ENCODE peak calls at places on chromosome 1, in ten cellular contexts. E is WERI-Rb-1, W is lower lobe of right lung, S is A549, X is brain microvascular endothelial cell, G is astrocyte of the cerebellum, K is mesothelial cell of epicardium, F is HFF-Myc, N is foreskin fibroblast, A is MCF 10A. U is an unnamed sample.

GRCh38 chr1:206723500-206724472 is 39.1 kb downstream of the MAPKAPK2 start:
- DNase-seq in E (no peak), W (peak), S (peak), X (no peak), G (peak), K (no peak), F (no peak), N (peak), A (peak), U (no peak)

GRCh38 chr1:9607352-9607751 is 18.6 kb downstream of the TMEM201 start:
- DNase-seq in E (no peak), W (no peak), S (no peak), X (no peak), G (no peak), K (no peak), F (no peak), N (no peak), A (no peak), U (no peak)

GRCh38 chr1:69976896-69977295 is 228.5 kb downstream of the LRRC40 start:
- DNase-seq in E (no peak), W (no peak), S (no peak), X (peak), G (no peak), K (no peak), F (peak), N (peak), A (peak), U (no peak)

GRCh38 chr1:111856411-111857135 is 100.9 kb downstream of the DDX20 start:
- DNase-seq in E (no peak), W (no peak), S (no peak), X (no peak), G (no peak), K (no peak), F (no peak), N (no peak), A (no peak), U (no peak)

GRCh38 chr1:242425232-242425631 is 99.3 kb downstream of the PLD5 start:
- DNase-seq in E (no peak), W (no peak), S (peak), X (peak), G (no peak), K (no peak), F (no peak), N (no peak), A (peak), U (no peak)

GRCh38 chr1:24984800-24985552 is 54.9 kb upstream of the RUNX3 start:
- DNase-seq in E (no peak), W (no peak), S (no peak), X (no peak), G (no peak), K (no peak), F (no peak), N (no peak), A (no peak), U (no peak)

GRCh38 chr1:106960412-106960811 is 96.1 kb upstream of the PRMT6 start:
- DNase-seq in E (no peak), W (no peak), S (no peak), X (no peak), G (no peak), K (no peak), F (no peak), N (no peak), A (no peak), U (no peak)

GRCh38 chr1:81407463-81407862 is 393.3 kb upstream of the ADGRL2 start:
- DNase-seq in E (no peak), W (no peak), S (no peak), X (no peak), G (no peak), K (no peak), F (no peak), N (no peak), A (no peak), U (no peak)

GRCh38 chr1:119909890-119910596 is 13.7 kb upstream of the ADAM30 start:
- DNase-seq in E (peak), W (no peak), S (no peak), X (no peak), G (no peak), K (no peak), F (no peak), N (no peak), A (no peak), U (no peak)

GRCh38 chr1:1232224-1232800 is at the start of gene B3GALT6:
- DNase-seq in E (no peak), W (peak), S (no peak), X (no peak), G (no peak), K (no peak), F (no peak), N (no peak), A (no peak), U (no peak)

GRCh38 chr1:1231400-1232223 is at the start of gene SDF4:
- DNase-seq in E (peak), W (peak), S (peak), X (peak), G (peak), K (peak), F (peak), N (peak), A (peak), U (peak)

GRCh38 chr1:1228596-1229321 is 3.0 kb downstream of the SDF4 start:
- DNase-seq in E (no peak), W (no peak), S (no peak), X (no peak), G (no peak), K (no peak), F (no peak), N (no peak), A (no peak), U (no peak)

GRCh38 chr1:1229770-1230169 is 2.0 kb downstream of the SDF4 start:
- DNase-seq in E (no peak), W (no peak), S (no peak), X (no peak), G (no peak), K (no peak), F (no peak), N (no peak), A (no peak), U (no peak)

DNA sequence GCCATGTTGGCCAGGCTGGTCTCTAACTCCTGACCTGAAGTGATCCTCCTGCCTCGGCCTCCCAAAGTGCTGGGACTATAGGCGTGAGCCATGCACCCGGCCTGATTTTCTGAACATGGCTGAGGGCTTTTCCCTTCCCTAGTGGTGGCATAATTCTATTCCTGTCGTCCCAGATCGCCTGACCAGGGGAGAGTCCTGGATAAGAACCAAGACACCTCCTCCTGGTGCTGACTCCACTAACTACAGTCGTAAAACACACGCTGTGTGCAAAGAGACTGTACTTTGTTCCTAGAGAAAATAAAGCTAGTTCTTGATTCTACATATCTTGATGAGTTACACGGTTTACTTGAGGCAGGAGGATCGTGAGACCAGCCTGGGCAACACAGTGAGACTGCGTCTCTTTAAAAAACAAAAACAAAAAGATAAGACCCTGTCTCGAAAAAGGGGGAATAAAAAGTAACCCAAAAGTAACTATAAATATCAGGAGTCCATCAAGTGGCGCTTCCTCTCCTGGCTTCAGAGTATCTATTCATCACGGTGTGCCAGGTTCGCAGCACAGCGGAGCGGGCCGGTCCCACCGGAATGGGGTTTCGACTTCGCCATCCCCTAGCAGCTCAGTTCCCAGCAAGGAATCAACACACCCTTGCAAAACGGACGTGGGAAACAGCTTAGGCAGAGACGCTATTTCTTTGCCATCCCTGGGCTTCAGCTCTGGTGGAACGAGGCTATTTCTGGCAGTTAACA is 973 bp downstream of the SDF4 start:
- DNase-seq in E (no peak), W (no peak), S (peak), X (peak), G (peak), K (no peak), F (peak), N (peak), A (peak), U (no peak)
- TF ChIP-seq CTCF in E (no peak), W (no peak), S (no peak), X (peak), G (peak), K (no peak), F (peak), N (peak), A (peak), U (peak)

GRCh38 chr1:177812650-177813049 is 157.2 kb downstream of the SEC16B start:
- DNase-seq in E (no peak), W (no peak), S (no peak), X (no peak), G (no peak), K (no peak), F (no peak), N (no peak), A (no peak), U (no peak)

GRCh38 chr1:177820213-177820612 is 149.6 kb downstream of the SEC16B start:
- DNase-seq in E (peak), W (no peak), S (no peak), X (no peak), G (no peak), K (no peak), F (no peak), N (no peak), A (no peak), U (no peak)

GRCh38 chr1:177817969-177818872 is 151.6 kb downstream of the SEC16B start:
- DNase-seq in E (no peak), W (no peak), S (no peak), X (no peak), G (no peak), K (no peak), F (no peak), N (no peak), A (no peak), U (no peak)
- TF ChIP-seq CTCF in E (peak), W (no peak), S (no peak), X (no peak), G (no peak), K (no peak), F (no peak), N (no peak), A (no peak), U (peak)

GRCh38 chr1:84541679-84542078 is 32.6 kb downstream of the CTBS start:
- DNase-seq in E (no peak), W (no peak), S (peak), X (no peak), G (no peak), K (no peak), F (no peak), N (no peak), A (no peak), U (no peak)
- TF ChIP-seq CTCF in E (no peak), W (no peak), S (peak), X (no peak), G (no peak), K (no peak), F (peak), N (no peak), A (peak), U (peak)

GRCh38 chr1:11458811-11459275 is 20.1 kb upstream of the DISP3 start:
- DNase-seq in E (no peak), W (no peak), S (no peak), X (no peak), G (no peak), K (no peak), F (no peak), N (no peak), A (no peak), U (no peak)
- TF ChIP-seq CTCF in E (no peak), W (no peak), S (no peak), X (no peak), G (no peak), K (no peak), F (no peak), N (no peak), A (no peak), U (no peak)

DNA sequence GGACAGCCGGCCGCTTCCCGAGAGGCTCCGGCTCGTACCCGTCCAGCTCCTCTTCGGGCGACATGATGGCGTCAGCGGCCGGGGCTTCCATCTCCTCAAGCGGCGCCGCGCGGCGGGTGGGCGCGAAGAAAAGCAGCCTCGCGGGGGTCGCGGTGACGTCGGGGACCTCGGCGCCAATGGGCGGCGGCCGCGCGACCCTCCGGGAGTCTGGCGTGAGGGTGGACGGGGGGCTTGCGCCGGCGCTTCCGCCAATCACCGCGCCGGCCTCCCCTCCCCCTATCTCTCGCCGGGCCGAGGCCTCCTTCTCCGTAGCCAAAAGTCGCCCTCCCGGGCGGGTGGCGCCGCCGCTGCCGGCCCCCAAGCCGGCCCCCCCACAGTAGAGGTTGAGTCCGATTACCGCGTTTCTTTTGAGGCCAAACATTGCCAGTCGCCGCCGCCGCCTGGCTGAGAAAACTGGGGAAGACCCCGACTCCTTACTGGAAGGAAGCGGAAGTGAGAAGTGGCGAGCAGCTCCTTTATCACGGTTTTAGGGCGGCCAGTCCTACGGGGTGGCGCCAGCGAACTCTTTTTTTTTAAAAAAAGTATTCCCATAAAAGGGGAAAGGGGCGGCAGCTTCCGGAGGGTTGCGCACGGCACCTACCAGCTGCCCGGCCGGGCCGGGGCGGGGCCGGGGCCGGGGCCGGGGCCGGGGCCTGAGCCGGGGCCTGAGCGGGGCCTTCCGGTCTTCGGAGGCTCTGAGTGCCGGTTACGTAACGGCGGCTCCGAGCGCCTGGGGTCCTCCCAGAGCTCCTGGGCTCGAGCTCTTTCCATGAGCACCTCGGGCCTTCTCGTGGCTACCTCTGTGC is at the start of gene MCL1:
- DNase-seq in E (peak), W (peak), S (peak), X (peak), G (peak), K (peak), F (peak), N (peak), A (peak), U (peak)
- TF ChIP-seq CTCF in E (peak), W (peak), S (no peak), X (peak), G (no peak), K (no peak), F (no peak), N (no peak), A (no peak), U (no peak)

GRCh38 chr1:102431253-102431652 is 434.5 kb upstream of the OLFM3 start:
- DNase-seq in E (no peak), W (no peak), S (no peak), X (no peak), G (no peak), K (no peak), F (no peak), N (no peak), A (no peak), U (no peak)

GRCh38 chr1:102435483-102435882 is 438.8 kb upstream of the OLFM3 start:
- DNase-seq in E (no peak), W (no peak), S (no peak), X (no peak), G (no peak), K (no peak), F (no peak), N (no peak), A (no peak), U (no peak)

GRCh38 chr1:102434421-102434820 is 437.7 kb upstream of the OLFM3 start:
- DNase-seq in E (peak), W (no peak), S (peak), X (no peak), G (no peak), K (no peak), F (no peak), N (no peak), A (peak), U (no peak)
- TF ChIP-seq CTCF in E (peak), W (peak), S (no peak), X (peak), G (no peak), K (peak), F (peak), N (no peak), A (peak), U (peak)

DNA sequence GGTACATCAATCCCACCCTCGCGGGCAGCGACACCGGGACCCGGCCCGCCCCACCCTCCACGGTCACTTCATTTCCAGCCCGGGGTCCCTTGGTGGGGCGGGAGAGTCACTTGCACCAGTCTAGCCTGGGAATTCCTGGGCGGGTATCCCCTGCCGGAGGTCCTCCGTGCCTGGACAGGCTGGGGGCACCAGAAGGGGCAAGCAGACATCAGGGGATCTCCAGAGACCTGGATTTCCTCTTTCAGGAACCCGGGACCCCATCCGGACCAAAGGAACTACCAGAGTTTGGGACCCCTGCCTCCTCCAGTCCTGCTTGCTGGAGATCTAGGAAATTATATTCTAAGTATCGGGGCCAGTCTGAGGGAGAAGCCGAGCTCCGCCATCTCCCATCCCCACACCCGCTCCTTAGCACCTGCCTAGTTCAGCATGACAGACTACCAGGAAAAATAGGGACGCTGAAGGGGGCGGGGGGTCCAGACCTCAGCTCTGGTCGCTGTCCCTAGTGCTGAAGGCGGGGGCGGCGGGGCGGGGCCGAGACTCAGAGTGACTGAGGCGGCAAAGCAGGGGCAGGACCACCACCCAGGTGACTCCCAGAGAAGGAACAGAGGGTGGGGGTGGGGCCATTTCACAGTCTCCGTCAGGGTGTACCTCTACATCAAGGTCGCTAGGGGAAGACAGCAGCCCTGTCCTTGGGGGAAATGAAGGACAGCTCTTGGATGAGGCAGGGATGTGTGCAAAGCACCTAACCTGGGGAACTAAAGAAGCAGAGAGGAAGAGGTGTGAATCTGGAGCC is 829 bp downstream of the HCN3 start:
- DNase-seq in E (peak), W (peak), S (peak), X (no peak), G (no peak), K (peak), F (no peak), N (no peak), A (peak), U (no peak)
- TF ChIP-seq CTCF in E (peak), W (peak), S (peak), X (peak), G (peak), K (peak), F (no peak), N (peak), A (peak), U (peak)

GRCh38 chr1:43878440-43878839 is 55.2 kb upstream of the ARTN start:
- DNase-seq in E (no peak), W (no peak), S (no peak), X (no peak), G (no peak), K (no peak), F (no peak), N (no peak), A (no peak), U (no peak)
- TF ChIP-seq CTCF in E (no peak), W (no peak), S (no peak), X (no peak), G (no peak), K (no peak), F (no peak), N (no peak), A (no peak), U (no peak)

U was measured in type B pancreatic cell.